ENCODE peak calls at places on chromosomes 5 and 9, in ten cellular contexts. M is midbrain; L is effector memory CD4-positive, alpha-beta T cell; X is HCT116; G is adrenal gland; T is GDM1; Z is activated CD8-positive, alpha-beta T cell treated with anti-CD3 and anti-CD28 coated beads for 36 hours; Y is KBM-7; C is GM04504; O is AG09309. F is an unnamed sample.
A peak's percentile ranks its signal among the peaks of the same experiment; 100 is the strongest.

GRCh38 chr5:138975098-138975847 is 100.1 kb upstream of the LRRTM2 start:
- DNase-seq in M (peak; percentile 46), L (no peak), X (no peak), G (peak; percentile 94), T (no peak), Z (no peak), Y (peak; percentile 40), C (peak; percentile 65), O (peak; percentile 34), F (peak; percentile 49)

GRCh38 chr5:40084614-40085013 is 595.1 kb upstream of the PTGER4 start:
- DNase-seq in M (no peak), L (no peak), X (no peak), G (no peak), T (no peak), Z (no peak), Y (no peak), C (no peak), O (no peak), F (no peak)

GRCh38 chr5:151345808-151346478 is 1.4 kb downstream of the SLC36A2 start:
- DNase-seq in M (no peak), L (no peak), X (no peak), G (peak; percentile 32), T (no peak), Z (no peak), Y (no peak), C (peak; percentile 3), O (no peak), F (no peak)

GRCh38 chr5:109390188-109390587 is 19.6 kb downstream of the PJA2 start:
- DNase-seq in M (no peak), L (no peak), X (no peak), G (no peak), T (no peak), Z (no peak), Y (no peak), C (no peak), O (no peak), F (no peak)

GRCh38 chr9:13027834-13028233 is 251.7 kb downstream of the MPDZ start:
- DNase-seq in M (no peak), L (no peak), X (no peak), G (no peak), T (no peak), Z (no peak), Y (no peak), C (peak; percentile 1), O (no peak), F (no peak)

GRCh38 chr9:28234133-28234898 is 661.0 kb upstream of the C9orf72 start:
- DNase-seq in M (no peak), L (no peak), X (no peak), G (no peak), T (no peak), Z (no peak), Y (peak; percentile 17), C (no peak), O (no peak), F (no peak)

GRCh38 chr9:33227013-33227398 is 13.0 kb upstream of the SPINK4 start:
- DNase-seq in M (no peak), L (no peak), X (no peak), G (no peak), T (peak; percentile 34), Z (no peak), Y (peak; percentile 92), C (no peak), O (no peak), F (peak; percentile 73)

GRCh38 chr5:6158974-6159863 is 219.1 kb downstream of the MED10 start:
- DNase-seq in M (no peak), L (no peak), X (no peak), G (peak; percentile 83), T (no peak), Z (no peak), Y (no peak), C (peak; percentile 47), O (peak; percentile 73), F (no peak)

GRCh38 chr9:77810637-77811119 is 162.6 kb upstream of the GNA14 start:
- DNase-seq in M (no peak), L (no peak), X (no peak), G (no peak), T (no peak), Z (no peak), Y (no peak), C (no peak), O (no peak), F (no peak)

GRCh38 chr9:136567651-136568287 is 21.9 kb upstream of the NOTCH1 start:
- DNase-seq in M (no peak), L (no peak), X (peak; percentile 57), G (peak; percentile 72), T (no peak), Z (no peak), Y (no peak), C (peak; percentile 48), O (no peak), F (no peak)

GRCh38 chr5:147223951-147224791 is 10.7 kb upstream of the STK32A start:
- DNase-seq in M (peak; percentile 59), L (no peak), X (peak; percentile 36), G (peak; percentile 62), T (no peak), Z (peak; percentile 9), Y (peak; percentile 16), C (peak; percentile 19), O (peak; percentile 16), F (peak; percentile 27)